ENCODE peak calls at places on chromosomes 6 and 20, in eight cellular contexts. One of them, this sample, is unnamed.
A peak's percentile ranks its signal among the peaks of the same experiment; 100 is the strongest.

GRCh38 chr20:13028673-13029072 is 19.9 kb downstream of the SPTLC3 start:
- DNase-seq in MM.1S: no peak
- DNase-seq in posterior cingulate gyrus: no peak
- DNase-seq in A172: no peak
- DNase-seq in EH: no peak
- DNase-seq in HepG2: no peak
- DNase-seq in fibroblast of mammary gland: no peak
- DNase-seq in uterus: no peak
- DNase-seq in this sample: no peak

GRCh38 chr6:140499607-140500006 is 1125.2 kb upstream of the CITED2 start:
- DNase-seq in MM.1S: no peak
- DNase-seq in posterior cingulate gyrus: no peak
- DNase-seq in A172: no peak
- DNase-seq in EH: no peak
- DNase-seq in HepG2: no peak
- DNase-seq in fibroblast of mammary gland: no peak
- DNase-seq in uterus: no peak
- DNase-seq in this sample: no peak

GRCh38 chr20:49916146-49917002 is 1.0 kb upstream of the SPATA2 start:
- DNase-seq in MM.1S: peak; percentile 37
- DNase-seq in posterior cingulate gyrus: no peak
- DNase-seq in A172: peak; percentile 42
- DNase-seq in EH: peak; percentile 47
- DNase-seq in HepG2: peak; percentile 100
- DNase-seq in fibroblast of mammary gland: peak; percentile 52
- DNase-seq in uterus: no peak
- DNase-seq in this sample: peak; percentile 87

GRCh38 chr6:134537146-134537555 is 219.2 kb upstream of the SGK1 start:
- DNase-seq in MM.1S: no peak
- DNase-seq in posterior cingulate gyrus: no peak
- DNase-seq in A172: peak; percentile 99
- DNase-seq in EH: peak; percentile 94
- DNase-seq in HepG2: no peak
- DNase-seq in fibroblast of mammary gland: peak; percentile 96
- DNase-seq in uterus: no peak
- DNase-seq in this sample: no peak

GRCh38 chr6:159168536-159169192 is 536 bp upstream of the FNDC1 start:
- DNase-seq in MM.1S: no peak
- DNase-seq in posterior cingulate gyrus: no peak
- DNase-seq in A172: no peak
- DNase-seq in EH: peak; percentile 53
- DNase-seq in HepG2: peak; percentile 11
- DNase-seq in fibroblast of mammary gland: peak; percentile 47
- DNase-seq in uterus: peak; percentile 46
- DNase-seq in this sample: no peak

GRCh38 chr20:63497946-63498935 is 642 bp downstream of the EEF1A2 start:
- DNase-seq in MM.1S: no peak
- DNase-seq in posterior cingulate gyrus: no peak
- DNase-seq in A172: peak; percentile 77
- DNase-seq in EH: peak; percentile 73
- DNase-seq in HepG2: no peak
- DNase-seq in fibroblast of mammary gland: peak; percentile 23
- DNase-seq in uterus: no peak
- DNase-seq in this sample: no peak

GRCh38 chr6:105459884-105460283 is 57.0 kb upstream of the PREP start:
- DNase-seq in MM.1S: no peak
- DNase-seq in posterior cingulate gyrus: no peak
- DNase-seq in A172: peak; percentile 41
- DNase-seq in EH: peak; percentile 70
- DNase-seq in HepG2: no peak
- DNase-seq in fibroblast of mammary gland: peak; percentile 67
- DNase-seq in uterus: no peak
- DNase-seq in this sample: peak; percentile 29

GRCh38 chr6:36200154-36200891 is 3.8 kb downstream of the BRPF3 start:
- DNase-seq in MM.1S: no peak
- DNase-seq in posterior cingulate gyrus: no peak
- DNase-seq in A172: no peak
- DNase-seq in EH: no peak
- DNase-seq in HepG2: no peak
- DNase-seq in fibroblast of mammary gland: no peak
- DNase-seq in uterus: no peak
- DNase-seq in this sample: no peak

GRCh38 chr6:144460224-144461095 is 175.3 kb downstream of the UTRN start:
- DNase-seq in MM.1S: peak; percentile 80
- DNase-seq in posterior cingulate gyrus: no peak
- DNase-seq in A172: no peak
- DNase-seq in EH: no peak
- DNase-seq in HepG2: peak; percentile 37
- DNase-seq in fibroblast of mammary gland: no peak
- DNase-seq in uterus: no peak
- DNase-seq in this sample: peak; percentile 70

GRCh38 chr20:3857405-3857804 is 10.8 kb downstream of the MAVS start:
- DNase-seq in MM.1S: no peak
- DNase-seq in posterior cingulate gyrus: no peak
- DNase-seq in A172: no peak
- DNase-seq in EH: no peak
- DNase-seq in HepG2: no peak
- DNase-seq in fibroblast of mammary gland: no peak
- DNase-seq in uterus: no peak
- DNase-seq in this sample: no peak

GRCh38 chr20:55153321-55153720 is 677.9 kb downstream of the DOK5 start:
- DNase-seq in MM.1S: no peak
- DNase-seq in posterior cingulate gyrus: no peak
- DNase-seq in A172: peak; percentile 32
- DNase-seq in EH: no peak
- DNase-seq in HepG2: no peak
- DNase-seq in fibroblast of mammary gland: peak; percentile 66
- DNase-seq in uterus: no peak
- DNase-seq in this sample: no peak

GRCh38 chr6:97669191-97669651 is 386.2 kb upstream of the MMS22L start:
- DNase-seq in MM.1S: no peak
- DNase-seq in posterior cingulate gyrus: peak; percentile 31
- DNase-seq in A172: peak; percentile 1
- DNase-seq in EH: no peak
- DNase-seq in HepG2: no peak
- DNase-seq in fibroblast of mammary gland: no peak
- DNase-seq in uterus: no peak
- DNase-seq in this sample: no peak

GRCh38 chr6:142485256-142485655 is 183.4 kb downstream of the ADGRG6 start:
- DNase-seq in MM.1S: no peak
- DNase-seq in posterior cingulate gyrus: no peak
- DNase-seq in A172: no peak
- DNase-seq in EH: peak; percentile 72
- DNase-seq in HepG2: no peak
- DNase-seq in fibroblast of mammary gland: peak; percentile 35
- DNase-seq in uterus: no peak
- DNase-seq in this sample: no peak

GRCh38 chr6:26659042-26659359 is 545 bp downstream of the ZNF322 start:
- DNase-seq in MM.1S: no peak
- DNase-seq in posterior cingulate gyrus: no peak
- DNase-seq in A172: no peak
- DNase-seq in EH: no peak
- DNase-seq in HepG2: no peak
- DNase-seq in fibroblast of mammary gland: no peak
- DNase-seq in uterus: no peak
- DNase-seq in this sample: peak; percentile 23

GRCh38 chr6:89716532-89716931 is 78.0 kb upstream of the LYRM2 start:
- DNase-seq in MM.1S: no peak
- DNase-seq in posterior cingulate gyrus: no peak
- DNase-seq in A172: no peak
- DNase-seq in EH: no peak
- DNase-seq in HepG2: no peak
- DNase-seq in fibroblast of mammary gland: no peak
- DNase-seq in uterus: no peak
- DNase-seq in this sample: no peak

GRCh38 chr6:95266537-95267258 is 310.6 kb upstream of the MANEA start:
- DNase-seq in MM.1S: no peak
- DNase-seq in posterior cingulate gyrus: no peak
- DNase-seq in A172: peak; percentile 35
- DNase-seq in EH: no peak
- DNase-seq in HepG2: no peak
- DNase-seq in fibroblast of mammary gland: peak; percentile 4
- DNase-seq in uterus: no peak
- DNase-seq in this sample: no peak

GRCh38 chr6:71466362-71466761 is 177.8 kb downstream of the OGFRL1 start:
- DNase-seq in MM.1S: no peak
- DNase-seq in posterior cingulate gyrus: no peak
- DNase-seq in A172: no peak
- DNase-seq in EH: no peak
- DNase-seq in HepG2: no peak
- DNase-seq in fibroblast of mammary gland: no peak
- DNase-seq in uterus: no peak
- DNase-seq in this sample: no peak

GRCh38 chr6:5091210-5091609 is 6.1 kb downstream of the PPP1R3G start:
- DNase-seq in MM.1S: no peak
- DNase-seq in posterior cingulate gyrus: no peak
- DNase-seq in A172: no peak
- DNase-seq in EH: no peak
- DNase-seq in HepG2: no peak
- DNase-seq in fibroblast of mammary gland: no peak
- DNase-seq in uterus: no peak
- DNase-seq in this sample: no peak

GRCh38 chr6:101762851-101763250 is 369.3 kb downstream of the GRIK2 start:
- DNase-seq in MM.1S: no peak
- DNase-seq in posterior cingulate gyrus: no peak
- DNase-seq in A172: no peak
- DNase-seq in EH: no peak
- DNase-seq in HepG2: no peak
- DNase-seq in fibroblast of mammary gland: no peak
- DNase-seq in uterus: no peak
- DNase-seq in this sample: no peak

This sample was measured in COLO829.